ENCODE peak calls at places on chromosome 19, in five cellular contexts. U, E, I, L and Q are unnamed samples.

GRCh38 chr19:45158503-45159026 is 2.2 kb downstream of the NKPD1 start:
- DNase-seq in I (no peak), L (no peak), E (no peak), U (no peak), Q (no peak)

GRCh38 chr19:56273563-56274117 is 1.1 kb downstream of the EDDM13 start:
- DNase-seq in I (no peak), E (no peak), U (no peak), L (no peak), Q (no peak)

GRCh38 chr19:57389194-57389729 is 392 bp upstream of the ZNF548 start:
- DNase-seq in I (no peak), E (no peak), L (no peak), U (no peak), Q (no peak)

GRCh38 chr19:23983406-23983805 is 68.7 kb downstream of the ZNF726 start:
- DNase-seq in I (no peak), E (no peak), U (no peak), L (no peak), Q (no peak)

GRCh38 chr19:15283141-15283885 is 49.0 kb downstream of the BRD4 start:
- DNase-seq in U (no peak), I (no peak), E (no peak), L (peak; percentile 82), Q (no peak)

GRCh38 chr19:2302319-2303208 is 5.4 kb downstream of the LINGO3 start:
- DNase-seq in E (no peak), I (no peak), U (no peak), L (peak; percentile 55), Q (no peak)

GRCh38 chr19:45498411-45499195 is at the start of gene PPM1N:
- DNase-seq in L (no peak), U (peak; percentile 53), E (peak; percentile 59), I (no peak), Q (no peak)

GRCh38 chr19:33054623-33055022 is 10.1 kb downstream of the RHPN2 start:
- DNase-seq in U (no peak), I (no peak), E (peak; percentile 90), L (no peak), Q (no peak)

GRCh38 chr19:45809643-45810159 is 5.4 kb downstream of the RSPH6A start:
- DNase-seq in I (no peak), U (no peak), L (no peak), E (peak; percentile 49), Q (peak; percentile 16)

GRCh38 chr19:19711934-19712828 is 20.7 kb downstream of the ZNF14 start:
- DNase-seq in I (no peak), U (no peak), L (no peak), E (no peak), Q (no peak)

GRCh38 chr19:17073869-17074627 is 1.2 kb downstream of the HAUS8 start:
- DNase-seq in L (no peak), E (no peak), I (no peak), U (no peak), Q (no peak)

GRCh38 chr19:29967623-29968022 is 25.6 kb downstream of the URI1 start:
- DNase-seq in I (no peak), E (no peak), U (no peak), L (no peak), Q (no peak)

GRCh38 chr19:14550201-14550754 is 20.9 kb downstream of the TECR start:
- DNase-seq in U (no peak), L (no peak), I (no peak), E (peak; percentile 80), Q (no peak)

GRCh38 chr19:8832132-8833021 is at the start of the genes MBD3L1 and ZNF558:
- DNase-seq in L (peak; percentile 99), I (peak; percentile 99), E (peak; percentile 99), U (peak; percentile 99), Q (peak; percentile 92)
- TF ChIP-seq CTCF in L (peak; percentile 32), I (peak; percentile 20), E (peak; percentile 45), U (no peak), Q (no peak)

GRCh38 chr19:49282184-49282583 is 42.8 kb downstream of the SLC6A16 start:
- DNase-seq in E (no peak), I (no peak), L (no peak), U (no peak), Q (no peak)

GRCh38 chr19:49290517-49290916 is 34.5 kb downstream of the SLC6A16 start:
- DNase-seq in U (no peak), I (no peak), E (no peak), L (no peak), Q (no peak)

GRCh38 chr19:49287141-49287540 is 37.9 kb downstream of the SLC6A16 start:
- DNase-seq in U (no peak), I (no peak), E (no peak), L (no peak), Q (no peak)
- TF ChIP-seq CTCF in U (no peak), I (no peak), E (no peak), L (no peak), Q (no peak)

GRCh38 chr19:50703915-50704548 is 15.6 kb downstream of the SHANK1 start:
- DNase-seq in I (no peak), L (no peak), U (no peak), E (no peak), Q (no peak)

GRCh38 chr19:50701367-50701985 is 18.1 kb downstream of the SHANK1 start:
- DNase-seq in E (no peak), I (no peak), U (no peak), L (no peak), Q (no peak)

GRCh38 chr19:50705422-50706019 is 14.1 kb downstream of the SHANK1 start:
- DNase-seq in U (no peak), E (no peak), L (no peak), I (no peak), Q (peak; percentile 29)

GRCh38 chr19:50702158-50702869 is 17.3 kb downstream of the SHANK1 start:
- DNase-seq in U (no peak), L (no peak), E (no peak), I (no peak), Q (no peak)

DNA sequence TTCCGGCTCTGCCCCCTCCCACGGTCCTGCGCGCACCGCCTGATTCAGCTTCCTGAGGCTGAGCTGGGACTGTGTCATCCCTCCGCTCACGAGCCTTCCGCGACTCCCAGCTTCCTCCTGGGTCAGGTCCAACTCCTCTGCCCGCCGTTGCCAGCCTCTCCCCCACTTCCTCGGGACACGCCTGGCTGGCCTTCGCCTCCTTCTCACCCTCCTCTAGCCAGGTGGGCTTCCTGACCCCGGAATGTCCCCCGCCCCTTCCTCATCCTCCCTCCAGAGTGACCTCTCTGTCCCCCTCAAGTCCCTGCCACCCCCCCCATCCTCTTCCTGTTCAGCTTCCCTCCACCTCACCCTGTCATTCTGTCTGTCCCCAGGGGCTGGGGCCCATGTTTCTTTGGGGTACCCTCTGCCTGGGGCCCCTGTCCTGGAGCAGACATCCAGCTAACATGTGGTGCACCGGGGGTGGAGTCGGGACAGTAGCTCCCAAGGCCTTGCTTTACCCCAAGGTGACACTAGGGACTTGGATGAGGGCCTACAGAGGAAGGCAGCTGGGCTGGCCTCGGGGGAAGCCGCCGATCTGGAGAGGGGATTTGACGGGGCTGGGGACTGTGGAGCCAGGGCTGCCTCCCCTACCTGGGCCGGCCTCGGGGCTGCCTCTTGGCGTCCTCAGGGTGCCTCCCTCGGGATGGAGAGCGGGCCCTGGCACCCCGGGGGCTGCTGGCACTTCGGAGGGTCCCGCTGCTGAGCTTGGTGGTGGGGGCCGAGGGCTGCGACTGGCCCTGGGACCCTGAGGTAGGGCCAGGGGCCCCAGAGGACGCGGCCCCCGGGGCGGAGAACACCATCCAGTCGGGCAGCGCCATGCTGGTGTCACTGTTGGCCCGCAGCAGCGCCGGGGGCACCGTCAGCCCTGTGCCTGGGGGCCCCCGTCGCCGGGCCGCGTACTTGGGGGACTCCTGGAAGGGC is 16.5 kb downstream of the SHANK1 start:
- DNase-seq in E (no peak), L (no peak), I (no peak), U (no peak), Q (no peak)
- TF ChIP-seq CTCF in E (no peak), L (no peak), I (no peak), U (no peak), Q (no peak)

DNA sequence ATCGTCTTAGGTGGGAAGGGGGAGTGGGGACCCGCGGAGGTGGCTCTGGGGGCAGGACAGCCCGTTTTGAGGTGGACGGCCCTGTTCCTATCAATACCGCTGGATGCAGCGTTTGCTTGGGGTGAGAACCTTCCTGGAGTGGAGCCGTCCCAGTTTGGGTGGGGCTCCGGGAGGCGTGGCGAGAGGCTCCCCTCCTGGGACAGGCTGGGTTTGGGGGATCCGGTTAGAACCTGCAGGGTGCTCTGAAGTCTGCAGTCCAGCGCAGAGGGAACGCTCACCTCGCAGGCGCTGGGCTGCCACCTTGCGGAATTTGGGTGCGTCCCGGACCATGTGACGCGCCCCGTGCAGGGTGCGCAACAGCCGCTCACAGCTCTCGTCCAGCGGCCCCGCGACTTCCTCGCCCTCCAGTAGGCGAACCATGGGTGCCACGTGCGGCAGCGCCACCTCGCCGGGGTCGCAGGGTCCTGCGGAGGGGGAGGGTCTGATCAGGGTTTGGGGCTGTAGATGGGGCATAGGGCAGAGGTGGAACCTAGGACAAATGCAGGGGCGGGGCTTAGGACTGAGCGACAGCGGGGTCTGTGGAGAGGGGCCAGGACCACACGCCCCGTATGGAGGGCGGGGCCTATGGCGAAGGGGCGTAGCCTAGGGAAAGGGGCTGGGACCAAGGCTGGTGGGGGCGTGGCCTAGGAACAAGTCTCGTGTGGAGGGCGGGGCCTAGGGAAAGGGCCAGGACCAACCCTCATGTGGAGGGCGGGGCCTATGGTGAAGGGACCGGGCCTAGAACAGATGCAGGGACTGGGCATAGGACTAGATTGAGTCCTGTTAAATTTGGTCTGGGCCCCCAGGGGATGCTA is 13.8 kb downstream of the SH2D3A start:
- DNase-seq in I (peak; percentile 86), U (peak; percentile 51), L (peak; percentile 87), E (peak; percentile 93), Q (no peak)
- TF ChIP-seq CTCF in I (peak; percentile 10), U (peak; percentile 47), L (peak; percentile 38), E (peak; percentile 76), Q (peak; percentile 40)

GRCh38 chr19:58406818-58407657 is 1.4 kb upstream of the ZNF584 start:
- DNase-seq in E (no peak), U (no peak), I (no peak), L (no peak), Q (no peak)
- TF ChIP-seq CTCF in E (no peak), U (no peak), I (no peak), L (peak; percentile 37), Q (peak; percentile 41)

GRCh38 chr19:1105873-1106840 is 2.4 kb downstream of the GPX4 start:
- DNase-seq in L (no peak), I (no peak), U (no peak), E (no peak), Q (no peak)

GRCh38 chr19:1105217-1105872 is 1.6 kb downstream of the GPX4 start:
- DNase-seq in U (no peak), L (no peak), E (no peak), I (no peak), Q (no peak)

GRCh38 chr19:1104452-1105216 is 840 bp downstream of the GPX4 start:
- DNase-seq in I (peak; percentile 72), U (no peak), L (peak; percentile 83), E (peak; percentile 90), Q (no peak)

GRCh38 chr19:1102407-1103106 is 1.2 kb upstream of the GPX4 start:
- DNase-seq in U (no peak), E (no peak), L (peak; percentile 63), I (peak; percentile 79), Q (peak; percentile 99)

GRCh38 chr19:1103691-1104451 is at the start of gene GPX4:
- DNase-seq in E (peak; percentile 100), I (peak; percentile 98), U (peak; percentile 96), L (peak; percentile 100), Q (peak; percentile 95)
- TF ChIP-seq CTCF in E (peak; percentile 16), I (no peak), U (no peak), L (no peak), Q (no peak)

GRCh38 chr19:10984166-10984735 is 23.4 kb downstream of the SMARCA4 start:
- DNase-seq in I (no peak), U (no peak), E (no peak), L (no peak), Q (no peak)
- TF ChIP-seq CTCF in I (no peak), U (no peak), E (no peak), L (no peak), Q (no peak)

GRCh38 chr19:18098891-18099622 is 1.5 kb downstream of the MAST3 start:
- DNase-seq in L (no peak), I (no peak), E (no peak), U (no peak), Q (no peak)
- TF ChIP-seq CTCF in L (no peak), I (no peak), E (no peak), U (no peak), Q (no peak)